ENCODE peak calls at places on chromosomes 2 and 18, in four cellular contexts. T is H9, V is T-helper 9 cell, R is GM18507. I is an unnamed sample.
A peak's percentile ranks its signal among the peaks of the same experiment; 100 is the strongest.

GRCh38 chr2:56372071-56372656 is 188.4 kb downstream of the CCDC85A start:
- DNase-seq in T (no peak), V (no peak), R (no peak), I (no peak)

GRCh38 chr2:165251361-165251760 is 12.1 kb downstream of the SCN2A start:
- DNase-seq in T (no peak), V (no peak), R (no peak), I (no peak)

GRCh38 chr2:201532686-201533304 is 81.3 kb downstream of the STRADB start:
- DNase-seq in T (no peak), V (no peak), R (no peak), I (no peak)

GRCh38 chr2:239601880-239602279 is 201.1 kb upstream of the HDAC4 start:
- DNase-seq in T (no peak), V (no peak), R (no peak), I (no peak)

GRCh38 chr2:222708274-222708710 is 36.8 kb downstream of the MOGAT1 start:
- DNase-seq in T (peak; percentile 68), V (peak; percentile 77), R (no peak), I (peak; percentile 89)

GRCh38 chr2:223723954-223724411 is 113.4 kb downstream of the AP1S3 start:
- DNase-seq in T (peak; percentile 87), V (no peak), R (no peak), I (no peak)

GRCh38 chr18:78827141-78827540 is 152.5 kb upstream of the SALL3 start:
- DNase-seq in T (no peak), V (no peak), R (no peak), I (no peak)

GRCh38 chr2:216700088-216700567 is 4.8 kb upstream of the IGFBP5 start:
- DNase-seq in T (no peak), V (no peak), R (no peak), I (no peak)

GRCh38 chr2:94986392-94986963 is 39.0 kb upstream of the MAL start:
- DNase-seq in T (peak; percentile 62), V (peak; percentile 7), R (peak; percentile 22), I (peak; percentile 70)

GRCh38 chr2:115763601-115764000 is 1321.2 kb downstream of the DPP10 start:
- DNase-seq in T (no peak), V (no peak), R (no peak), I (no peak)

GRCh38 chr2:121502246-121502645 is 28.4 kb upstream of the RNU4ATAC start:
- DNase-seq in T (no peak), V (no peak), R (no peak), I (no peak)

GRCh38 chr2:96344011-96344410 is 8.4 kb downstream of the NCAPH start:
- DNase-seq in T (no peak), V (peak; percentile 26), R (peak; percentile 59), I (no peak)

GRCh38 chr2:157792345-157793052 is 83.6 kb downstream of the ACVR1 start:
- DNase-seq in T (no peak), V (no peak), R (no peak), I (no peak)

GRCh38 chr18:1585881-1586488 is 681.3 kb downstream of the ADCYAP1 start:
- DNase-seq in T (no peak), V (no peak), R (no peak), I (no peak)

GRCh38 chr18:30971338-30971956 is 71.1 kb downstream of the DSC3 start:
- DNase-seq in T (no peak), V (no peak), R (no peak), I (no peak)

GRCh38 chr18:48878471-48878870 is 72.3 kb downstream of the SMAD7 start:
- DNase-seq in T (no peak), V (no peak), R (no peak), I (no peak)

GRCh38 chr18:23966909-23967308 is 47.6 kb upstream of the TTC39C start:
- DNase-seq in T (no peak), V (no peak), R (no peak), I (no peak)

GRCh38 chr2:100142393-100142792 is at the start of gene AFF3:
- DNase-seq in T (no peak), V (no peak), R (peak; percentile 55), I (no peak)

GRCh38 chr2:233063269-233063975 is 3.3 kb downstream of the INPP5D start:
- DNase-seq in T (peak; percentile 79), V (no peak), R (no peak), I (peak; percentile 41)

GRCh38 chr18:8705280-8705940 is at the start of gene MTCL1:
- DNase-seq in T (peak; percentile 49), V (peak; percentile 16), R (peak; percentile 35), I (peak; percentile 34)